ENCODE peak calls at places on chromosome 18, in five cellular contexts. N is neural crest cell; J is AG09309; Y is GM10248; A is CD4-positive, alpha-beta T cell. O is an unnamed sample.

GRCh38 chr18:51490860-51491259 is 293.4 kb upstream of the MEX3C start:
- DNase-seq in N (no peak), J (no peak), Y (no peak), A (no peak), O (no peak)

GRCh38 chr18:75223687-75224347 is 13.2 kb downstream of the TSHZ1 start:
- DNase-seq in N (no peak), J (no peak), Y (no peak), A (no peak), O (no peak)

GRCh38 chr18:8800041-8800441 is 94.7 kb downstream of the MTCL1 start:
- DNase-seq in N (no peak), J (no peak), Y (no peak), A (no peak), O (no peak)

GRCh38 chr18:38972571-38972970 is 1407.0 kb upstream of the CELF4 start:
- DNase-seq in N (no peak), J (no peak), Y (no peak), A (no peak), O (no peak)

GRCh38 chr18:39462436-39462835 is 1896.8 kb upstream of the CELF4 start:
- DNase-seq in N (no peak), J (no peak), Y (no peak), A (no peak), O (no peak)

GRCh38 chr18:79634593-79634992 is 45.0 kb upstream of the CTDP1 start:
- DNase-seq in N (no peak), J (no peak), Y (no peak), A (no peak), O (no peak)

GRCh38 chr18:74229005-74229404 is 62.8 kb downstream of the CYB5A start:
- DNase-seq in N (no peak), J (no peak), Y (no peak), A (no peak), O (no peak)

GRCh38 chr18:8396244-8396643 is 213.0 kb upstream of the RAB12 start:
- DNase-seq in N (no peak), J (no peak), Y (no peak), A (no peak), O (no peak)

GRCh38 chr18:3585656-3586509 is 135.9 kb downstream of the TGIF1 start:
- DNase-seq in N (peak; percentile 79), J (peak; percentile 46), Y (peak; percentile 61), A (peak; percentile 58), O (peak; percentile 91)

GRCh38 chr18:69397096-69397495 is 3.6 kb upstream of the DOK6 start:
- DNase-seq in N (no peak), J (no peak), Y (no peak), A (no peak), O (no peak)

GRCh38 chr18:79353238-79353637 is 42.5 kb upstream of the NFATC1 start:
- DNase-seq in N (peak; percentile 18), J (no peak), Y (no peak), A (no peak), O (no peak)

GRCh38 chr18:8416212-8417019 is 192.8 kb upstream of the RAB12 start:
- DNase-seq in N (no peak), J (no peak), Y (no peak), A (no peak), O (peak; percentile 8)

GRCh38 chr18:29753379-29753778 is 1289.2 kb downstream of the DSC3 start:
- DNase-seq in N (no peak), J (no peak), Y (no peak), A (no peak), O (no peak)

GRCh38 chr18:3604626-3605408 is 154.8 kb downstream of the TGIF1 start:
- DNase-seq in N (no peak), J (peak; percentile 99), Y (peak; percentile 47), A (no peak), O (peak; percentile 31)

GRCh38 chr18:8751692-8752091 is 46.3 kb downstream of the MTCL1 start:
- DNase-seq in N (no peak), J (no peak), Y (no peak), A (no peak), O (no peak)

GRCh38 chr18:39366086-39366485 is 1800.5 kb upstream of the CELF4 start:
- DNase-seq in N (no peak), J (no peak), Y (no peak), A (no peak), O (no peak)

GRCh38 chr18:22999212-22999611 is 66.1 kb downstream of the RBBP8 start:
- DNase-seq in N (no peak), J (peak; percentile 32), Y (no peak), A (no peak), O (no peak)

GRCh38 chr18:48826806-48827205 is 124.0 kb downstream of the SMAD7 start:
- DNase-seq in N (no peak), J (no peak), Y (no peak), A (no peak), O (no peak)

GRCh38 chr18:25248755-25249154 is 103.2 kb downstream of the ZNF521 start:
- DNase-seq in N (no peak), J (no peak), Y (no peak), A (no peak), O (no peak)

GRCh38 chr18:26286008-26286407 is 59.8 kb downstream of the TAF4B start:
- DNase-seq in N (no peak), J (no peak), Y (no peak), A (no peak), O (no peak)

GRCh38 chr18:48837676-48838075 is 113.1 kb downstream of the SMAD7 start:
- DNase-seq in N (no peak), J (no peak), Y (no peak), A (no peak), O (no peak)

GRCh38 chr18:76482971-76483691 is 11.9 kb downstream of the ZNF516 start:
- DNase-seq in N (no peak), J (no peak), Y (no peak), A (no peak), O (no peak)

GRCh38 chr18:76482267-76482666 is 12.8 kb downstream of the ZNF516 start:
- DNase-seq in N (no peak), J (no peak), Y (no peak), A (no peak), O (no peak)

GRCh38 chr18:76479351-76480238 is 15.4 kb downstream of the ZNF516 start:
- DNase-seq in N (no peak), J (no peak), Y (no peak), A (no peak), O (no peak)

GRCh38 chr18:76483780-76484179 is 11.3 kb downstream of the ZNF516 start:
- DNase-seq in N (no peak), J (no peak), Y (no peak), A (no peak), O (no peak)

DNA sequence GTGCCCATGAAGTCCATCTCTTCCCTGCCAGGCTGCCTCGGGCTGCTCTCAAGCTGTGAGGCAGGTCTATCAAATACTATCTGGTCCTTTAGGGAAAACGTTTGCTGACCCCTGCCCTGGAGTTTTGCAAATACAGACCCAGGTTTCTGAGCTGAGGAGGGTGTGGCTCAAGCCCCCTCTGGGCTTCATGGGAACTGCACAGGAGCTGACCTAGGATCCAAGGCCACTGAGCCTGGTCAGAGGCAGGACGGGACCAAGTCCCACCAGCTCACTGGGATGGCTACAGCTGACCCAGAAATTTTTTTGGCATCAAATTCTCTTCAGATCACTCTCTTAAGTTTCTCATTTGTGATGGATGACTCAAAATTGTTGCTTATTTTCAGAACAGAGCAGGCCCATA is 14.1 kb downstream of the ZNF516 start:
- DNase-seq in N (no peak), J (no peak), Y (no peak), A (no peak), O (no peak)
- TF ChIP-seq CTCF in N (peak; percentile 45), J (peak; percentile 17), Y (no peak), A (no peak), O (peak; percentile 34)

GRCh38 chr18:62179213-62179612 is 7.6 kb downstream of the PIGN start:
- DNase-seq in N (no peak), J (no peak), Y (no peak), A (no peak), O (no peak)

GRCh38 chr18:62186656-62187542 is at the start of the genes PIGN and RELCH:
- DNase-seq in N (peak; percentile 84), J (peak; percentile 94), Y (peak; percentile 97), A (peak; percentile 90), O (peak; percentile 96)

GRCh38 chr18:62183578-62184195 is 3.2 kb downstream of the PIGN start:
- DNase-seq in N (peak; percentile 29), J (peak; percentile 18), Y (peak; percentile 25), A (no peak), O (peak; percentile 57)

GRCh38 chr18:62177271-62177670 is 9.6 kb downstream of the PIGN start:
- DNase-seq in N (no peak), J (no peak), Y (no peak), A (no peak), O (no peak)

DNA sequence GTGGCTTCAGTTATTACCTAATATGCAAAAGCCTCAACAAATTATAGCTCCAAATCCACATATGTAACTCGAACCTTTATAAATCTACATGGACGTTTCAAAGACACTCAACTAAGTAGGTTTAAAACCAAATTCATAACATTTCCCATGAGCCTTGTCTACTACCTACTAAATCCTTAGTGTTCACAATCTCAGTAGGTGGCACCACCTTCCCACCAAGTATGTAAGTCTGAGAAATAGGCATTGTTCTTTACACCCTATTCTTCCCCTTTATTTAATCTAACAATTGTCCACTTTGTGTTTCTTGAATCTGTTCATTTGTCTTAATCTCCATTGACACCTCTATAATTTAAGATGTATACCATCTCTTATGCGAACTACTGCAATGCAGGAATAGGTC is 4.6 kb downstream of the PIGN start:
- DNase-seq in N (no peak), J (no peak), Y (no peak), A (no peak), O (no peak)
- TF ChIP-seq CTCF in N (no peak), J (no peak), Y (no peak), A (no peak), O (no peak)

GRCh38 chr18:56560992-56561391 is 77.4 kb downstream of the TXNL1 start:
- DNase-seq in N (no peak), J (no peak), Y (no peak), A (no peak), O (no peak)

GRCh38 chr18:56565059-56565458 is 73.3 kb downstream of the TXNL1 start:
- DNase-seq in N (no peak), J (no peak), Y (no peak), A (no peak), O (no peak)

GRCh38 chr18:56565596-56566355 is 72.6 kb downstream of the TXNL1 start:
- DNase-seq in N (no peak), J (peak; percentile 97), Y (no peak), A (no peak), O (peak; percentile 32)

GRCh38 chr18:56562479-56562878 is 75.9 kb downstream of the TXNL1 start:
- DNase-seq in N (no peak), J (no peak), Y (no peak), A (no peak), O (no peak)

GRCh38 chr18:56563568-56563967 is 74.8 kb downstream of the TXNL1 start:
- DNase-seq in N (peak; percentile 20), J (no peak), Y (no peak), A (no peak), O (no peak)
- TF ChIP-seq CTCF in N (peak; percentile 48), J (no peak), Y (no peak), A (no peak), O (no peak)

GRCh38 chr18:36298113-36298701 is 694 bp downstream of the FHOD3 start:
- DNase-seq in N (peak; percentile 55), J (no peak), Y (peak; percentile 23), A (no peak), O (peak; percentile 12)

GRCh38 chr18:36295214-36295613 is 2.3 kb upstream of the FHOD3 start:
- DNase-seq in N (no peak), J (no peak), Y (no peak), A (no peak), O (no peak)

GRCh38 chr18:36297419-36298112 is at the start of gene FHOD3:
- DNase-seq in N (peak; percentile 68), J (no peak), Y (peak; percentile 75), A (no peak), O (peak; percentile 57)

GRCh38 chr18:36295880-36296301 is 1.6 kb upstream of the FHOD3 start:
- DNase-seq in N (no peak), J (no peak), Y (no peak), A (no peak), O (no peak)

GRCh38 chr18:36296591-36297418 is 708 bp upstream of the FHOD3 start:
- DNase-seq in N (peak; percentile 83), J (peak; percentile 50), Y (peak; percentile 44), A (no peak), O (peak; percentile 83)
- TF ChIP-seq CTCF in N (peak; percentile 41), J (peak; percentile 70), Y (peak; percentile 55), A (no peak), O (no peak)